ENCODE peak calls at places on chromosome 21, in nine cellular contexts. H is body of pancreas, W is pancreas, P is transverse colon, V is prostate gland, C is heart right ventricle, X is Panc1, T is fibroblast of lung, I is uterus. O is an unnamed sample.

GRCh38 chr21:29149771-29150425 is 19.5 kb downstream of the MAP3K7CL start:
- DNase-seq in C (no peak), H (no peak), I (no peak), X (no peak), P (no peak), W (no peak), T (peak; percentile 59), V (peak; percentile 74), O (no peak)

GRCh38 chr21:32955307-32955937 is 70.3 kb upstream of the OLIG2 start:
- DNase-seq in W (no peak), V (no peak), C (no peak), H (no peak), T (no peak), P (no peak), I (no peak), X (no peak), O (no peak)

GRCh38 chr21:37463083-37463780 is 96.7 kb downstream of the DYRK1A start:
- DNase-seq in P (no peak), C (no peak), T (peak; percentile 85), W (no peak), H (no peak), X (peak; percentile 48), V (no peak), I (no peak), O (no peak)

GRCh38 chr21:30345014-30345413 is 3.4 kb downstream of the KRTAP23-1 start:
- DNase-seq in I (no peak), X (no peak), T (no peak), W (no peak), C (no peak), P (no peak), H (no peak), V (no peak), O (no peak)

GRCh38 chr21:31354604-31355443 is 10.8 kb upstream of the TIAM1 start:
- DNase-seq in C (no peak), P (peak; percentile 13), W (no peak), H (no peak), T (peak; percentile 57), X (peak; percentile 98), I (no peak), V (peak; percentile 71), O (no peak)

GRCh38 chr21:29650561-29651022 is 289.2 kb downstream of the GRIK1 start:
- DNase-seq in X (no peak), W (no peak), P (no peak), C (no peak), H (no peak), V (no peak), I (no peak), T (no peak), O (no peak)

GRCh38 chr21:41683815-41684214 is 83.0 kb downstream of the RIPK4 start:
- DNase-seq in X (no peak), V (no peak), T (no peak), H (peak; percentile 46), P (no peak), W (peak; percentile 63), C (no peak), I (no peak), O (no peak)

GRCh38 chr21:26641062-26641461 is 68.0 kb upstream of the CYYR1 start:
- DNase-seq in W (no peak), I (no peak), H (no peak), T (no peak), V (no peak), X (no peak), P (no peak), C (no peak), O (no peak)

GRCh38 chr21:32687946-32688345 is 39.9 kb downstream of the SYNJ1 start:
- DNase-seq in P (no peak), W (no peak), I (no peak), C (no peak), X (no peak), T (no peak), H (no peak), V (no peak), O (no peak)

GRCh38 chr21:20592482-20592881 is 405.7 kb upstream of the NCAM2 start:
- DNase-seq in W (no peak), H (no peak), C (no peak), T (no peak), I (no peak), X (no peak), V (no peak), P (no peak), O (no peak)

GRCh38 chr21:32189688-32190483 is 89.0 kb downstream of the MIS18A start:
- DNase-seq in C (no peak), W (no peak), H (no peak), T (no peak), I (no peak), V (no peak), P (no peak), X (no peak), O (no peak)

GRCh38 chr21:41885341-41886024 is 6.3 kb upstream of the PRDM15 start:
- DNase-seq in I (no peak), C (no peak), P (no peak), W (no peak), H (no peak), X (no peak), V (no peak), T (peak; percentile 65), O (no peak)

GRCh38 chr21:33406493-33406892 is 3.3 kb downstream of the IFNGR2 start:
- DNase-seq in I (no peak), C (no peak), X (no peak), H (no peak), T (no peak), P (no peak), V (no peak), W (no peak), O (no peak)

GRCh38 chr21:25809013-25809412 is 74.2 kb downstream of the GABPA start:
- DNase-seq in V (no peak), C (no peak), T (peak; percentile 15), I (no peak), H (no peak), P (no peak), W (no peak), X (no peak), O (no peak)

GRCh38 chr21:37986000-37986399 is 69.7 kb upstream of the KCNJ6 start:
- DNase-seq in T (no peak), I (no peak), H (no peak), V (no peak), P (no peak), C (no peak), X (no peak), W (no peak), O (no peak)

GRCh38 chr21:23307065-23307464 is 2300.2 kb downstream of the MRPL39 start:
- DNase-seq in T (no peak), X (no peak), C (no peak), P (no peak), H (no peak), I (no peak), V (no peak), W (no peak), O (no peak)

GRCh38 chr21:43317959-43318358 is 109.0 kb downstream of the SIK1 start:
- DNase-seq in T (no peak), X (no peak), V (no peak), H (no peak), C (no peak), P (no peak), W (no peak), I (no peak), O (no peak)

GRCh38 chr21:43320526-43320925 is 106.4 kb downstream of the SIK1 start:
- DNase-seq in C (no peak), I (no peak), W (no peak), H (no peak), P (no peak), X (no peak), T (peak; percentile 28), V (no peak), O (no peak)

GRCh38 chr21:43318368-43318767 is 108.6 kb downstream of the SIK1 start:
- DNase-seq in P (no peak), T (no peak), C (no peak), H (no peak), X (no peak), V (no peak), W (no peak), I (no peak), O (no peak)

GRCh38 chr21:43317254-43317748 is 109.6 kb downstream of the SIK1 start:
- DNase-seq in W (no peak), C (no peak), I (no peak), V (no peak), H (no peak), X (no peak), P (no peak), T (no peak), O (no peak)

DNA sequence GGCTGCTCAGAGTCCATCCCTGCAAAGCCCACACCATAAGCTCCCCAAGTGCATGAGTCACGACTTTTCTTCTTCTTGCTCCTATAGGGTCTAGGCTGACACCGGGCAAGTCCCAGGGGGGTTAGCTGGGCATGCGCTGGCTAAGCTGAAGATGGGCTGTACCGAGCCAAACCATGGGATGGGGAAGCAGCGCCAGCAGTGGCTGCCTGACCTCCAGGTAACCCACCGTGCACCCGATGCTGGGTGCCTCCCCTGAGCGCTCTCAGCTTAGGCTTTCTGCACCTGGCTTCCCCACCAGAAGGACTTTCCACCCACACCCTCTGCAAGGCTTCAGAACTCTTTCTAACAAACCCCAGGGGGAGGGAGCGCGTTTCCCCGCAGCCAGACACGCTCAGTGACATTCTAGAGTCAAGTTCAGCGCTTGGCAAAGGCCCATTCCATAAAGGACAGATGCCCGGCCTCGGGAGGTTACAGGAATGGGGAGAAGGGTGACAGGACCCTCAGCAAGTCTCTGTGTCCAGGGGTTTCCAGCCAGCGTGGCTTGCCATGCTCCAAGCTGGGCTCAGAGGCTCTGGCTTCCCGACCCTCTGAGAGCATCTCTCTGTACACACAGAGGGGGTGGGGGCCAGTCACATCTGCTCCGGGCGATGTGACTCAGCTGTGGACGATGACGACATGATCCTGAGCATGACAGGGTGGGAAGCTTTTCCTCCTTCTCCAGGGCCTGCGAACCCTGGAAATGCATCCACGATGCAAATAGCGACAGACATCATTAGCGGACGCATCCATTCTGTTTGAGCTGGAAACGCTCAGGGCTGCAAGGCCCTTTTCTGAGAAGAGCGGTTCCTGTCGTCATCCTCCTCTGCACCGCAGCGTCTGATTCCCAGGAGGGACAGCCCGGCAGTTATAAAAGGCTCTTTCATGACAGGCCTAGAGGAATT is 107.8 kb downstream of the SIK1 start:
- DNase-seq in T (peak; percentile 59), W (no peak), H (no peak), C (peak; percentile 75), V (no peak), I (no peak), P (peak; percentile 46), X (no peak), O (no peak)
- H3K4me3 ChIP-seq in T (no peak overlapping the region), W (no peak overlapping the region), H (no peak overlapping the region), C (no peak overlapping the region), V (no peak overlapping the region), I (no peak overlapping the region), P (no peak overlapping the region), X (no peak overlapping the region), O (no peak overlapping the region)

GRCh38 chr21:44548381-44548780 is 2.9 kb downstream of the KRTAP10-2 start:
- DNase-seq in P (no peak), H (no peak), X (no peak), W (no peak), I (no peak), C (no peak), T (no peak), V (no peak), O (no peak)
- H3K27ac ChIP-seq in P (no peak overlapping the region), H (no peak overlapping the region), X (no peak overlapping the region), W (no peak overlapping the region), I (no peak overlapping the region), C (no peak overlapping the region), T (no peak overlapping the region), V (no peak overlapping the region), O (no peak overlapping the region)

GRCh38 chr21:34987673-34988072 is 61.4 kb downstream of the RUNX1 start:
- DNase-seq in I (no peak), X (no peak), T (no peak), P (no peak), H (no peak), C (no peak), V (no peak), W (no peak), O (no peak)
- H3K4me3 ChIP-seq in I (no peak overlapping the region), X (no peak overlapping the region), T (no peak overlapping the region), P (no peak overlapping the region), H (no peak overlapping the region), C (no peak overlapping the region), V (no peak overlapping the region), W (no peak overlapping the region), O (no peak overlapping the region)

GRCh38 chr21:46065215-46065992 is 32.5 kb upstream of the COL6A2 start:
- DNase-seq in P (peak; percentile 55), T (peak; percentile 73), V (no peak), W (no peak), H (no peak), I (peak; percentile 79), X (no peak), C (peak; percentile 83), O (peak; percentile 78)
- H3K27ac ChIP-seq in P (peak overlapping the region; percentile 83), T (peak overlapping the region; percentile 97), V (peak overlapping the region; percentile 67), W (no peak overlapping the region), H (no peak overlapping the region), I (peak overlapping the region; percentile 74), X (no peak overlapping the region), C (peak overlapping the region; percentile 31), O (peak overlapping the region; percentile 97)

O was measured in tibial artery.